ENCODE peak calls at places on chromosome 1, in five cellular contexts. T is right lobe of liver, Z is K562, K is HepG2, E is GM12878. C is an unnamed sample. For H3K4me1, the result is how much of the 10 kb centered on the place peaks cover.

GRCh38 chr1:165823552-165824268 is 3.7 kb upstream of the UCK2 start:
- ATAC-seq in Z (no peak), T (no peak), K (no peak), E (no peak), C (no peak)

GRCh38 chr1:94978401-94978800 is 51.5 kb upstream of the CNN3 start:
- ATAC-seq in E (no peak), K (no peak), T (no peak), Z (no peak), C (no peak)

GRCh38 chr1:31760422-31760900 is 3.7 kb downstream of the ADGRB2 start:
- ATAC-seq in Z (no peak), E (peak), T (no peak), K (peak), C (peak)

GRCh38 chr1:246284021-246284420 is 223.1 kb downstream of the SMYD3 start:
- ATAC-seq in Z (no peak), T (no peak), E (no peak), K (no peak), C (no peak)

GRCh38 chr1:147750618-147751217 is 9.7 kb downstream of the GJA5 start:
- ATAC-seq in Z (no peak), K (no peak), E (no peak), T (no peak), C (no peak)

GRCh38 chr1:212625781-212626450 is 17.4 kb downstream of the ATF3 start:
- ATAC-seq in E (no peak), K (no peak), Z (no peak), T (no peak), C (no peak)

GRCh38 chr1:245671349-245671748 is 516.6 kb downstream of the KIF26B start:
- ATAC-seq in E (no peak), Z (no peak), T (peak), K (no peak), C (no peak)

GRCh38 chr1:151819951-151820623 is 11.5 kb downstream of the RORC start:
- ATAC-seq in Z (no peak), T (peak), K (no peak), E (no peak), C (no peak)

DNA sequence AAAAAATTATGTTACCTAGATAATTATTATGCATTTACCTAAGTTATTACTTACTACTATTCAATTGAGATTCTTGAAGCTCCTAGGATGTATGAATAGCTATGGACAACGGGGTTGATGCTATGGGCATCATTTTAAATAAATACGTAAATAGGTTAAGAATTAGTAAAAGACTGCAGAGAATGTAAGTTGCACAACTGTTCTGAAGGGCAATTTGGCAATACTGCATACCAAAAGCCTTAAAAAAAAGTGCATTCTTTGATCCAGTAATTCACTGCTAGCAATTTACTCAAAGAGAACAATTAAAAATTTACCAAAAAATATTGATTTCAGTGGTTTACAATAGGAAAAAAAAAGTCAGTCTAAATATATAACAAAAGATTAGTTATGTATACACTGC is 3.5 kb downstream of the ARPC5 start:
- ATAC-seq in T (no peak), Z (no peak), E (no peak), K (no peak), C (no peak)
- H3K4me1 ChIP-seq in T (under half), Z (under half), E (under half), K (under half), C (under half)

GRCh38 chr1:154607748-154608521 is at the start of gene ADAR:
- ATAC-seq in K (peak), T (peak), E (peak), Z (peak), C (peak)
- TF ChIP-seq POLR2A in K (peak), T (peak), E (peak), Z (peak), C (peak)

GRCh38 chr1:100090471-100090870 is 42.3 kb downstream of the SASS6 start:
- ATAC-seq in K (no peak), Z (peak), T (no peak), E (no peak), C (no peak)
- H3K4me3 ChIP-seq in K (no peak), Z (no peak), T (no peak), E (no peak), C (no peak)

GRCh38 chr1:22849770-22850169 is 122.9 kb downstream of the LACTBL1 start:
- ATAC-seq in Z (no peak), T (no peak), E (no peak), K (no peak), C (no peak)
- H3K4me1 ChIP-seq in Z (under half), T (under half), E (under half), K (under half), C (under half)

GRCh38 chr1:77831566-77831965 is 52.1 kb downstream of the MIGA1 start:
- ATAC-seq in T (no peak), E (no peak), Z (no peak), K (no peak), C (no peak)

GRCh38 chr1:77833521-77834100 is 54.2 kb downstream of the MIGA1 start:
- ATAC-seq in Z (peak), E (no peak), K (no peak), T (no peak), C (no peak)

GRCh38 chr1:77832889-77833288 is 53.4 kb downstream of the MIGA1 start:
- ATAC-seq in K (no peak), E (no peak), T (peak), Z (peak), C (peak)

GRCh38 chr1:77831976-77832695 is 52.7 kb downstream of the MIGA1 start:
- ATAC-seq in Z (peak), K (no peak), E (no peak), T (no peak), C (peak)

DNA sequence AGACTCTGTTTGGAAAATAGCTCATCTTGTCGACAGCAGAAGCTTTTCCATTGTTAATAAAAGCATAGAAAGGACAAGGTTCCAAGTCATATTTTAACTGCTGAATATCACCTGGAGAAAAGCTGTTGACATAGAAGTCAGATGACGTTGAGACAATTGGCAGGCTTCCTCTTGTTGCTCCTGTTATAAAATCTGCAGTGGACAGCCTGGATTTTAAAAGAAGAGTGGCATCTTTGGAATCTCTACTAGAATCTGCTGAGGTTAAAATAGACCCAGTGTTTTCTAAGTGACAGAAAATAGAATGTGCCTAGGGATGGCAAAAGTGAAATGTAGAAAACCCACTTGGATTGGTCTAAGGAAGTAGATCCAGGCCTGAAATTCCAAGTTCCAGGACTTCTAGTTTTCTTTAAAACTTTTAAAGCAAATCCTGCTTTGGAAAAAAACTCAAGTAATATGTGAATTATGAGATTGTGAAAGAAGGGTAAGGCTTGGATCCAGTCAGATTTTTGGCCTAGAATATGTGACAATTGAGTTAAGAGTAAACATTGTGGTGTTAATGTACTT is 53.6 kb upstream of the NEXN start:
- ATAC-seq in T (peak), K (no peak), E (no peak), Z (no peak), C (peak)
- TF ChIP-seq POLR2A in T (no peak), K (no peak), E (no peak), Z (no peak), C (no peak)